ENCODE peak calls at places on chromosomes 13 and 19, in six cellular contexts. D is progenitor cell of endocrine pancreas; L is H54; Q is stimulated activated CD4-positive, alpha-beta T cell treated with anti-CD3 and anti-CD28 coated beads, Interleukin-15, amount 100 ng/mL, for 1 hour; B is hypothalamus; J is activated CD8-positive, alpha-beta memory T cell treated with anti-CD3 and anti-CD28 coated beads for 48 hours. U is an unnamed sample.
A peak's percentile ranks its signal among the peaks of the same experiment; 100 is the strongest.

GRCh38 chr19:20371911-20372310 is 193.7 kb downstream of the ZNF737 start:
- DNase-seq in L (no peak), Q (no peak), D (no peak), B (no peak), J (no peak), U (no peak)

GRCh38 chr13:75635621-75636338 is at the start of gene LMO7:
- DNase-seq in J (peak; percentile 12), B (no peak), Q (peak; percentile 10), L (peak; percentile 65), D (peak; percentile 49), U (peak; percentile 42)

GRCh38 chr13:95275322-95276118 is 25.7 kb downstream of the ABCC4 start:
- DNase-seq in J (no peak), D (no peak), L (no peak), Q (no peak), B (no peak), U (no peak)

GRCh38 chr13:87344176-87344575 is 327.0 kb upstream of the SLITRK5 start:
- DNase-seq in D (no peak), J (no peak), L (no peak), B (no peak), Q (no peak), U (no peak)

GRCh38 chr13:79777504-79777903 is 296.5 kb downstream of the NDFIP2 start:
- DNase-seq in D (no peak), Q (no peak), B (no peak), J (no peak), L (no peak), U (no peak)

GRCh38 chr19:39297931-39298634 is 1.9 kb downstream of the IFNL1 start:
- DNase-seq in B (no peak), D (no peak), Q (no peak), L (no peak), J (peak; percentile 43), U (peak; percentile 40)

GRCh38 chr19:23318143-23318542 is 67.9 kb upstream of the ZNF724 start:
- DNase-seq in D (no peak), L (no peak), B (no peak), J (no peak), Q (no peak), U (no peak)

GRCh38 chr19:34480971-34481821 is at the start of gene WTIP:
- DNase-seq in Q (no peak), L (peak; percentile 77), D (peak; percentile 87), B (no peak), J (no peak), U (peak; percentile 54)

GRCh38 chr19:36113895-36114762 is 546 bp downstream of the POLR2I start:
- DNase-seq in L (no peak), J (no peak), Q (no peak), B (peak; percentile 54), D (peak; percentile 44), U (no peak)

GRCh38 chr13:107119989-107120881 is 552.3 kb upstream of the ARGLU1 start:
- DNase-seq in D (no peak), J (no peak), B (no peak), L (no peak), Q (no peak), U (no peak)

GRCh38 chr13:96728463-96728862 is 265.8 kb downstream of the OXGR1 start:
- DNase-seq in D (no peak), J (no peak), Q (no peak), L (no peak), B (no peak), U (no peak)

GRCh38 chr19:54875506-54875905 is 1.5 kb downstream of the FCAR start:
- DNase-seq in B (no peak), L (no peak), Q (no peak), J (no peak), D (no peak), U (no peak)

GRCh38 chr19:46621191-46622117 is 3.4 kb downstream of the PTGIR start:
- DNase-seq in B (no peak), J (no peak), D (no peak), Q (no peak), L (no peak), U (no peak)

GRCh38 chr13:80033286-80033685 is 307.6 kb downstream of the SPRY2 start:
- DNase-seq in B (no peak), D (no peak), J (no peak), Q (no peak), L (no peak), U (no peak)

GRCh38 chr19:10749435-10750384 is 31.8 kb downstream of the DNM2 start:
- DNase-seq in L (no peak), D (no peak), B (no peak), J (no peak), Q (no peak), U (peak; percentile 82)

GRCh38 chr19:4380254-4380727 is 20.1 kb downstream of the SH3GL1 start:
- DNase-seq in D (no peak), B (no peak), L (no peak), Q (peak; percentile 26), J (no peak), U (no peak)

GRCh38 chr19:53994811-53995210 is 3.4 kb downstream of the CACNG6 start:
- DNase-seq in L (no peak), J (no peak), B (no peak), Q (no peak), D (no peak), U (no peak)

GRCh38 chr13:92963029-92963428 is 263.6 kb upstream of the GPC6 start:
- DNase-seq in J (no peak), L (no peak), D (no peak), B (no peak), Q (no peak), U (no peak)

GRCh38 chr13:79503069-79503468 is 22.1 kb downstream of the NDFIP2 start:
- DNase-seq in L (no peak), B (no peak), Q (no peak), J (no peak), D (no peak), U (no peak)

GRCh38 chr13:49938274-49938673 is 2.1 kb upstream of the SPRYD7 start:
- DNase-seq in Q (no peak), L (no peak), B (no peak), J (no peak), D (no peak), U (no peak)

GRCh38 chr13:113220877-113221276 is 11.5 kb downstream of the CUL4A start:
- DNase-seq in L (no peak), J (no peak), Q (no peak), B (no peak), D (no peak), U (no peak)

GRCh38 chr19:11530432-11530831 is 1.5 kb upstream of the ECSIT start:
- DNase-seq in B (peak; percentile 94), D (no peak), J (peak; percentile 23), L (peak; percentile 71), Q (no peak), U (peak; percentile 83)

GRCh38 chr13:41019027-41019487 is at the start of gene ELF1:
- DNase-seq in J (no peak), Q (no peak), B (no peak), D (no peak), L (peak; percentile 19), U (peak; percentile 60)

GRCh38 chr19:13299838-13300237 is 149.6 kb downstream of the IER2 start:
- DNase-seq in L (no peak), J (no peak), B (no peak), Q (no peak), D (no peak), U (no peak)

GRCh38 chr19:41478171-41478570 is 35.2 kb downstream of the ERICH4 start:
- DNase-seq in B (no peak), L (no peak), Q (no peak), J (no peak), D (no peak), U (no peak)

GRCh38 chr13:106997696-106998095 is 429.8 kb upstream of the ARGLU1 start:
- DNase-seq in D (no peak), L (no peak), Q (no peak), B (no peak), J (no peak), U (no peak)

GRCh38 chr13:97346097-97346496 is 87.9 kb upstream of the RAP2A start:
- DNase-seq in L (no peak), Q (no peak), B (no peak), J (no peak), D (no peak), U (no peak)

GRCh38 chr13:61358599-61358998 is 57.0 kb downstream of the PCDH20 start:
- DNase-seq in D (no peak), B (no peak), L (no peak), J (no peak), Q (no peak), U (no peak)

GRCh38 chr13:19888799-19889198 is 25.4 kb upstream of the ZMYM5 start:
- DNase-seq in D (no peak), B (no peak), Q (no peak), L (no peak), J (no peak), U (no peak)

GRCh38 chr13:109162248-109163051 is 533.0 kb downstream of the MYO16 start:
- DNase-seq in L (no peak), Q (no peak), D (no peak), B (no peak), J (peak; percentile 3), U (no peak)

GRCh38 chr13:104011505-104012270 is 945.5 kb upstream of the SLC10A2 start:
- DNase-seq in B (no peak), Q (no peak), L (no peak), J (no peak), D (no peak), U (peak; percentile 22)

GRCh38 chr13:20714563-20715339 is 11.3 kb downstream of the IL17D start:
- DNase-seq in J (no peak), B (peak; percentile 54), Q (no peak), D (no peak), L (no peak), U (peak; percentile 20)

GRCh38 chr19:51690359-51691121 is 2.6 kb upstream of the SPACA6 start:
- DNase-seq in J (peak; percentile 31), L (no peak), Q (peak; percentile 49), D (peak; percentile 40), B (peak; percentile 78), U (peak; percentile 45)

GRCh38 chr13:89343165-89343564 is 1672.0 kb downstream of the SLITRK5 start:
- DNase-seq in J (no peak), B (no peak), D (no peak), Q (no peak), L (no peak), U (no peak)

GRCh38 chr13:99352351-99353271 is 45.4 kb upstream of the GPR183 start:
- DNase-seq in J (no peak), Q (no peak), D (no peak), L (no peak), B (no peak), U (no peak)